ENCODE peak calls at places on chromosome 13, in five cellular contexts. C is aorta, E is pancreas, Q is uterus, O is cardiac muscle cell. Z is an unnamed sample.

GRCh38 chr13:50378513-50378970 is 363.3 kb downstream of the KCNRG start:
- DNase-seq in C (no peak), E (no peak), Q (no peak), O (no peak), Z (no peak)

GRCh38 chr13:72463561-72463960 is 263.9 kb downstream of the MZT1 start:
- DNase-seq in C (no peak), E (no peak), Q (no peak), O (peak; percentile 87), Z (no peak)

GRCh38 chr13:114264886-114265611 is 16.4 kb upstream of the UPF3A start:
- DNase-seq in C (no peak), E (no peak), Q (no peak), O (no peak), Z (no peak)

GRCh38 chr13:110560606-110561334 is 752 bp downstream of the RAB20 start:
- DNase-seq in C (peak; percentile 70), E (peak; percentile 70), Q (peak; percentile 33), O (peak; percentile 69), Z (no peak)

GRCh38 chr13:30030141-30030750 is 179.8 kb upstream of the UBL3 start:
- DNase-seq in C (no peak), E (no peak), Q (no peak), O (no peak), Z (no peak)

GRCh38 chr13:20197361-20197834 is 4.7 kb upstream of the GJB2 start:
- DNase-seq in C (no peak), E (no peak), Q (no peak), O (peak; percentile 60), Z (no peak)

GRCh38 chr13:29487466-29488454 is 107.7 kb downstream of the SLC7A1 start:
- DNase-seq in C (no peak), E (no peak), Q (no peak), O (no peak), Z (no peak)

GRCh38 chr13:101473458-101473857 is 21.0 kb downstream of the ITGBL1 start:
- DNase-seq in C (peak; percentile 76), E (no peak), Q (no peak), O (no peak), Z (no peak)

GRCh38 chr13:46388308-46388707 is 1.3 kb upstream of the RUBCNL start:
- DNase-seq in C (no peak), E (no peak), Q (no peak), O (no peak), Z (no peak)

GRCh38 chr13:112782433-112783010 is 92.7 kb downstream of the ATP11A start:
- DNase-seq in C (no peak), E (no peak), Q (no peak), O (no peak), Z (no peak)
- H3K27ac ChIP-seq in C (no peak overlapping the region), E (no peak overlapping the region), Q (peak overlapping the region; percentile 80), O (peak overlapping the region; percentile 53), Z (peak overlapping the region; percentile 32)

GRCh38 chr13:26476111-26476743 is 81.3 kb upstream of the WASF3 start:
- DNase-seq in C (peak; percentile 56), E (no peak), Q (no peak), O (no peak), Z (no peak)
- H3K27ac ChIP-seq in C (peak overlapping the region; percentile 51), E (no peak overlapping the region), Q (no peak overlapping the region), O (no peak overlapping the region), Z (no peak overlapping the region)

GRCh38 chr13:99661791-99662190 is 160.5 kb downstream of the TM9SF2 start:
- DNase-seq in C (no peak), E (no peak), Q (no peak), O (no peak), Z (no peak)
- H3K27ac ChIP-seq in C (no peak overlapping the region), E (no peak overlapping the region), Q (no peak overlapping the region), O (no peak overlapping the region), Z (no peak overlapping the region)

GRCh38 chr13:43569688-43570087 is 217.1 kb downstream of the ENOX1 start:
- DNase-seq in C (no peak), E (no peak), Q (no peak), O (no peak), Z (no peak)
- H3K27ac ChIP-seq in C (no peak overlapping the region), E (no peak overlapping the region), Q (no peak overlapping the region), O (no peak overlapping the region), Z (no peak overlapping the region)

GRCh38 chr13:64770743-64771142 is 2459.4 kb downstream of the PCDH9 start:
- DNase-seq in C (no peak), E (no peak), Q (no peak), O (no peak), Z (no peak)

DNA sequence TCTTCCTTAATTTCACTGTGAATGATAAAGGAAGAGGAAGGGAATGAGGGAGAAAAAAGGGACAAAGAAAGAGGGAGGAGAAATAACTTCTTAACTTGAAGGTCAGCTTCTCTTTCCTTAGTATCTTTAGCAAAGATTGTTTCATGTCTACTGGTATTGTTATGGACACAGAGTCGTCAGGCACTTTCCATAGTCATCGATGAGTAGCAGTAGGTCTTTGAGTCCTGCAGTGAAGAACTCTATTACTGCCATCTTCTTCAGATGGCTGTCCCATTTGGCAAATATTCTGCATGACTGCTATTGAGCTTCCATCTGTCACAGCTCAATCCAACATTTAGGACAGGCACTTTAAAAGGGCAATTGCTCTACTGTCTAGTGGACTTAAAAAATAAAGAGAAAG is 2463.1 kb downstream of the PCDH9 start:
- DNase-seq in C (no peak), E (no peak), Q (no peak), O (no peak), Z (no peak)
- H3K27ac ChIP-seq in C (no peak overlapping the region), E (no peak overlapping the region), Q (no peak overlapping the region), O (no peak overlapping the region), Z (no peak overlapping the region)

GRCh38 chr13:24033527-24034302 is 126.8 kb upstream of the SPATA13 start:
- DNase-seq in C (no peak), E (peak; percentile 21), Q (no peak), O (no peak), Z (no peak)
- H3K27ac ChIP-seq in C (no peak overlapping the region), E (peak overlapping the region; percentile 46), Q (peak overlapping the region; percentile 39), O (no peak overlapping the region), Z (no peak overlapping the region)

DNA sequence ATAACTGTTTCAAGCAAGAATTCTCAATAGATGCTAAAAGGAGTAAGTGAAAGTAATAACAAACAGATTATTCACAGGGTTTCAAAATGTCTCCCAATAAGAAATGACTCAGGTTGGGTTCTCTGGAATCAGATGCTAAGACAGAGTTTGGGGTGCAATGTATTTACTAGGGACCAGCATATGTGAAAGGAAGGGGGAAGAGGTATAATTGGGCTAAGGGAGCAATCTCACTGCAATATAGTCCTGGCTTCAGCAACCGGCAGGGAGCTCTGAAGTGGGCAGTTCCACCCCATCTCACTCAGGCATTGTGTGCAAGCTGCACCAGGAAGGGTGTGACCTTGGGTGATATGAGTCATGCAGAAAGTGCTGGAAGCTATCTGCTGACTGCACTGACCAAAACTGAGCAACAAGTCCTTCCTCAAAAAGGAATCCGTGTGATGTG is 23.4 kb downstream of the ZDHHC20 start:
- DNase-seq in C (peak; percentile 75), E (peak; percentile 37), Q (peak; percentile 51), O (no peak), Z (no peak)
- H3K27ac ChIP-seq in C (no peak overlapping the region), E (no peak overlapping the region), Q (no peak overlapping the region), O (no peak overlapping the region), Z (peak overlapping the region; percentile 72)

GRCh38 chr13:61391426-61391825 is 24.2 kb downstream of the PCDH20 start:
- DNase-seq in C (no peak), E (no peak), Q (no peak), O (no peak), Z (no peak)
- H3K27ac ChIP-seq in C (no peak overlapping the region), E (no peak overlapping the region), Q (no peak overlapping the region), O (no peak overlapping the region), Z (no peak overlapping the region)

GRCh38 chr13:40985596-40986327 is 33.4 kb downstream of the ELF1 start:
- DNase-seq in C (no peak), E (no peak), Q (no peak), O (no peak), Z (no peak)
- H3K27ac ChIP-seq in C (peak overlapping the region; percentile 12), E (no peak overlapping the region), Q (peak overlapping the region; percentile 58), O (no peak overlapping the region), Z (peak overlapping the region; percentile 53)

Z was measured in caudate nucleus.